ENCODE peak calls at places on chromosome 1, in ten cellular contexts. N, X, A, G, S, L, Q, C, B and K are unnamed samples.

GRCh38 chr1:10232213-10232612 is 21.8 kb downstream of the KIF1B start:
- DNase-seq in N (no peak), X (no peak), A (no peak), G (no peak), S (no peak), L (no peak), Q (no peak), C (peak), B (no peak), K (no peak)

GRCh38 chr1:180198186-180198585 is 31.9 kb upstream of the LHX4 start:
- DNase-seq in N (no peak), X (no peak), A (no peak), G (no peak), S (no peak), L (no peak), Q (no peak), C (no peak), B (no peak), K (no peak)

GRCh38 chr1:53826367-53826766 is 11.7 kb downstream of the NDC1 start:
- DNase-seq in N (peak), X (no peak), A (peak), G (no peak), S (no peak), L (peak), Q (peak), C (peak), B (peak), K (peak)

GRCh38 chr1:247335871-247336270 is 4.2 kb upstream of the ZNF496 start:
- DNase-seq in N (no peak), X (no peak), A (no peak), G (peak), S (no peak), L (no peak), Q (no peak), C (no peak), B (peak), K (no peak)

GRCh38 chr1:24189528-24189927 is 2.4 kb upstream of the IFNLR1 start:
- DNase-seq in N (no peak), X (no peak), A (peak), G (no peak), S (no peak), L (no peak), Q (no peak), C (no peak), B (no peak), K (no peak)

GRCh38 chr1:10948463-10948775 is 64.0 kb upstream of the TARDBP start:
- DNase-seq in N (no peak), X (no peak), A (no peak), G (no peak), S (no peak), L (no peak), Q (no peak), C (no peak), B (no peak), K (no peak)

GRCh38 chr1:228860911-228861829 is 125.9 kb downstream of the RHOU start:
- DNase-seq in N (peak), X (no peak), A (no peak), G (no peak), S (no peak), L (peak), Q (peak), C (peak), B (no peak), K (peak)

GRCh38 chr1:23403038-23403336 is 21.6 kb downstream of the TCEA3 start:
- DNase-seq in N (peak), X (no peak), A (peak), G (no peak), S (no peak), L (peak), Q (no peak), C (peak), B (no peak), K (peak)

GRCh38 chr1:90835661-90836344 is 118.7 kb upstream of the BARHL2 start:
- DNase-seq in N (peak), X (no peak), A (no peak), G (peak), S (no peak), L (no peak), Q (no peak), C (no peak), B (peak), K (no peak)

GRCh38 chr1:214532070-214532469 is 19.3 kb downstream of the PTPN14 start:
- DNase-seq in N (no peak), X (no peak), A (no peak), G (no peak), S (peak), L (no peak), Q (no peak), C (no peak), B (no peak), K (no peak)

GRCh38 chr1:32886012-32886827 is at the start of gene HPCA:
- DNase-seq in N (peak), X (peak), A (peak), G (peak), S (no peak), L (no peak), Q (no peak), C (peak), B (peak), K (no peak)

GRCh38 chr1:2582401-2582800 is 4.2 kb upstream of the PRXL2B start:
- DNase-seq in N (peak), X (no peak), A (no peak), G (no peak), S (no peak), L (no peak), Q (no peak), C (no peak), B (no peak), K (no peak)

GRCh38 chr1:186325239-186325638 is 49.8 kb downstream of the TPR start:
- DNase-seq in N (peak), X (no peak), A (peak), G (no peak), S (no peak), L (peak), Q (no peak), C (peak), B (peak), K (peak)

DNA sequence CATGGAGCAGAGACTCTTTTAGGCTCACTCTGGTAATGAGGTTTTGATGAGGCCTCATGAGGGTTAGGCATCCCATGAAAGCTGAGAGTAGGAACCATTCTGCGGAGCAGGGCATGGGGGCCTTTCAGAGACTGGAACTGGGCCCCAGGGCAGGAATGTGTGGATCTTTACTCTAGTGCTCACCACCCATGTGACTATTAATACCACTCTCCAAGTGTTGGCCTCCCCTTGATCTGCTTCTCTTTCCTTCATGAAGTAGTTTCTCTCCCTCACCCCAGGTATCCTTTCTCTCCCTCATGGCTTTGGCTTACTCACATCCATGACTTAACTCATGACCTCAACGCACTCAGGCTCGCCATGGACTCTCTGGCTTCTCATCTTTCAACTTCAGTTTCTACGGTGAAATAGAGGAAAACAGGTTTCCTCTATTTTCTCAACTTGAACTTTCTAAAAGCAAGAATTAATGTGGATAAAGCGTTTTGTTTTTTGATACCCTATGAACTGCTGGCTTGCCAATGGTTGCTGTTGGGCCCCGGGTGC is 50.5 kb upstream of the GADD45A start:
- DNase-seq in N (no peak), X (no peak), A (no peak), G (no peak), S (no peak), L (no peak), Q (no peak), C (no peak), B (no peak), K (no peak)
- TF ChIP-seq CTCF in N (no peak), X (no peak), A (no peak), G (no peak), S (no peak), L (no peak), Q (no peak), C (no peak), B (no peak), K (no peak)

GRCh38 chr1:27349784-27350672 is 8.2 kb downstream of the SYTL1 start:
- DNase-seq in N (peak), X (peak), A (no peak), G (peak), S (no peak), L (peak), Q (no peak), C (peak), B (peak), K (no peak)
- TF ChIP-seq CTCF in N (no peak), X (no peak), A (no peak), G (no peak), S (no peak), L (no peak), Q (no peak), C (no peak), B (no peak), K (no peak)

GRCh38 chr1:106957795-106958194 is 98.7 kb upstream of the PRMT6 start:
- DNase-seq in N (no peak), X (no peak), A (no peak), G (no peak), S (no peak), L (no peak), Q (no peak), C (no peak), B (peak), K (no peak)

GRCh38 chr1:106962591-106962990 is 93.9 kb upstream of the PRMT6 start:
- DNase-seq in N (no peak), X (no peak), A (peak), G (no peak), S (no peak), L (no peak), Q (peak), C (peak), B (no peak), K (no peak)

GRCh38 chr1:106960412-106960811 is 96.1 kb upstream of the PRMT6 start:
- DNase-seq in N (no peak), X (no peak), A (no peak), G (no peak), S (no peak), L (no peak), Q (no peak), C (no peak), B (no peak), K (no peak)

GRCh38 chr1:106964505-106964904 is 92.0 kb upstream of the PRMT6 start:
- DNase-seq in N (no peak), X (no peak), A (no peak), G (no peak), S (no peak), L (no peak), Q (no peak), C (no peak), B (no peak), K (peak)

GRCh38 chr1:106961671-106962070 is 94.8 kb upstream of the PRMT6 start:
- DNase-seq in N (no peak), X (no peak), A (no peak), G (no peak), S (no peak), L (no peak), Q (no peak), C (no peak), B (no peak), K (no peak)
- TF ChIP-seq CTCF in N (no peak), X (no peak), A (no peak), G (no peak), S (no peak), L (no peak), Q (no peak), C (no peak), B (peak), K (no peak)

GRCh38 chr1:34907487-34908090 is 21.9 kb downstream of the DLGAP3 start:
- DNase-seq in N (no peak), X (no peak), A (no peak), G (no peak), S (no peak), L (no peak), Q (no peak), C (no peak), B (peak), K (no peak)

GRCh38 chr1:34910425-34910824 is 19.0 kb downstream of the DLGAP3 start:
- DNase-seq in N (no peak), X (no peak), A (no peak), G (no peak), S (no peak), L (no peak), Q (no peak), C (no peak), B (no peak), K (no peak)

GRCh38 chr1:34906756-34907155 is 22.7 kb downstream of the DLGAP3 start:
- DNase-seq in N (no peak), X (no peak), A (no peak), G (no peak), S (no peak), L (no peak), Q (no peak), C (no peak), B (no peak), K (no peak)

GRCh38 chr1:34906225-34906624 is 23.2 kb downstream of the DLGAP3 start:
- DNase-seq in N (no peak), X (no peak), A (no peak), G (no peak), S (no peak), L (no peak), Q (no peak), C (no peak), B (no peak), K (no peak)

GRCh38 chr1:34908369-34908768 is 21.1 kb downstream of the DLGAP3 start:
- DNase-seq in N (no peak), X (no peak), A (no peak), G (no peak), S (no peak), L (no peak), Q (no peak), C (no peak), B (no peak), K (no peak)
- TF ChIP-seq CTCF in N (no peak), X (no peak), A (no peak), G (no peak), S (no peak), L (no peak), Q (no peak), C (no peak), B (no peak), K (no peak)

GRCh38 chr1:170765712-170766330 is 101.9 kb downstream of the PRRX1 start:
- DNase-seq in N (peak), X (no peak), A (peak), G (no peak), S (no peak), L (peak), Q (peak), C (peak), B (peak), K (peak)
- TF ChIP-seq CTCF in N (peak), X (peak), A (no peak), G (no peak), S (peak), L (peak), Q (peak), C (peak), B (peak), K (peak)